ENCODE peak calls at places on chromosomes 7 and 10, in ten cellular contexts. G, T, K, O, E, C, N, M, V and Y are unnamed samples.

GRCh38 chr10:122878799-122879338 is 512 bp downstream of the FAM24B start:
- DNase-seq in K (peak), M (no peak), N (no peak), T (no peak), E (no peak), C (no peak), G (no peak), O (no peak), V (no peak), Y (no peak)

GRCh38 chr7:108413782-108414492 is 42.3 kb downstream of the NRCAM start:
- DNase-seq in T (peak), E (no peak), N (no peak), C (no peak), V (peak), K (no peak), M (no peak), G (no peak), O (peak), Y (peak)

GRCh38 chr10:120646159-120646558 is 189.1 kb downstream of the PLPP4 start:
- DNase-seq in V (no peak), M (no peak), N (no peak), C (no peak), O (no peak), T (no peak), E (no peak), K (no peak), G (no peak), Y (no peak)

GRCh38 chr10:127017406-127018297 is 112.4 kb downstream of the DOCK1 start:
- DNase-seq in N (no peak), M (no peak), G (no peak), C (peak), E (no peak), O (no peak), T (no peak), V (no peak), K (no peak), Y (peak)

GRCh38 chr7:147911224-147911623 is 679.3 kb upstream of the C7orf33 start:
- DNase-seq in C (no peak), V (no peak), K (no peak), M (no peak), N (no peak), E (no peak), O (no peak), G (no peak), T (no peak), Y (no peak)

GRCh38 chr10:95391570-95392249 is 100.9 kb upstream of the PDLIM1 start:
- DNase-seq in K (no peak), M (no peak), E (no peak), V (peak), G (peak), C (no peak), O (peak), N (no peak), T (no peak), Y (peak)

GRCh38 chr7:112994666-112995065 is 92.0 kb downstream of the GPR85 start:
- DNase-seq in C (no peak), T (no peak), N (no peak), E (no peak), V (no peak), K (no peak), M (no peak), O (peak), G (no peak), Y (no peak)

GRCh38 chr7:79504607-79505389 is 51.3 kb upstream of the MAGI2 start:
- DNase-seq in V (no peak), G (no peak), N (no peak), K (no peak), C (peak), M (no peak), O (no peak), T (no peak), E (no peak), Y (peak)

GRCh38 chr10:132960071-132960472 is 17.7 kb upstream of the CFAP46 start:
- DNase-seq in T (no peak), C (no peak), O (no peak), V (no peak), E (no peak), G (no peak), N (no peak), M (peak), K (no peak), Y (no peak)

GRCh38 chr7:26854932-26855331 is 9.5 kb downstream of the SKAP2 start:
- DNase-seq in T (no peak), V (no peak), O (peak), C (no peak), G (no peak), K (no peak), E (no peak), N (no peak), M (no peak), Y (no peak)

GRCh38 chr10:96935148-96935547 is 103.0 kb downstream of the LCOR start:
- DNase-seq in T (no peak), E (no peak), N (no peak), V (no peak), K (no peak), M (no peak), G (no peak), O (no peak), C (no peak), Y (no peak)

GRCh38 chr7:81162771-81163525 is 244.1 kb upstream of the SEMA3C start:
- DNase-seq in C (no peak), O (peak), N (no peak), K (peak), V (no peak), G (no peak), M (no peak), T (no peak), E (no peak), Y (peak)

GRCh38 chr7:41817386-41817785 is 114.5 kb upstream of the INHBA start:
- DNase-seq in G (no peak), C (no peak), M (no peak), K (no peak), N (no peak), O (peak), V (no peak), T (peak), E (no peak), Y (peak)

GRCh38 chr10:68781613-68782574 is 45.4 kb upstream of the STOX1 start:
- DNase-seq in T (no peak), M (no peak), O (no peak), G (no peak), E (no peak), N (no peak), V (no peak), K (peak), C (no peak), Y (peak)

GRCh38 chr7:110253083-110253482 is 837.8 kb upstream of the LRRN3 start:
- DNase-seq in G (no peak), T (no peak), N (no peak), E (no peak), V (no peak), C (no peak), M (no peak), K (peak), O (peak), Y (no peak)